ENCODE peak calls at places on chromosomes 6 and 20, in nine cellular contexts. V, C, Y, S, X, H, G, U and B are unnamed samples.

GRCh38 chr20:45518282-45518681 is 2.9 kb upstream of the SPINT3 start:
- DNase-seq in V (peak), C (no peak), Y (no peak), S (no peak), X (no peak), H (no peak), G (no peak), U (no peak), B (no peak)

GRCh38 chr6:147508871-147509608 is 550 bp downstream of the SAMD5 start:
- DNase-seq in V (no peak), C (no peak), Y (no peak), S (no peak), X (no peak), H (no peak), G (no peak), U (no peak), B (no peak)

GRCh38 chr6:4723383-4723782 is 52.8 kb upstream of the CDYL start:
- DNase-seq in V (no peak), C (no peak), Y (no peak), S (no peak), X (no peak), H (no peak), G (no peak), U (no peak), B (no peak)

GRCh38 chr6:53634184-53634631 is 31.3 kb downstream of the KLHL31 start:
- DNase-seq in V (no peak), C (no peak), Y (no peak), S (no peak), X (no peak), H (no peak), G (no peak), U (no peak), B (no peak)

GRCh38 chr20:19672498-19672897 is 85.6 kb upstream of the RIN2 start:
- DNase-seq in V (no peak), C (no peak), Y (no peak), S (no peak), X (no peak), H (no peak), G (peak), U (no peak), B (no peak)

GRCh38 chr6:169723200-169723909 is 945 bp downstream of the PHF10 start:
- DNase-seq in V (peak), C (peak), Y (peak), S (peak), X (peak), H (peak), G (peak), U (peak), B (peak)

GRCh38 chr6:36544228-36544627 is 3.1 kb downstream of the STK38 start:
- DNase-seq in V (no peak), C (peak), Y (no peak), S (no peak), X (no peak), H (peak), G (no peak), U (peak), B (no peak)

GRCh38 chr20:6731951-6732580 is 35.4 kb upstream of the BMP2 start:
- DNase-seq in V (no peak), C (no peak), Y (no peak), S (peak), X (peak), H (no peak), G (no peak), U (no peak), B (peak)

GRCh38 chr6:145815875-145816274 is 1.3 kb upstream of the FBXO30 start:
- DNase-seq in V (no peak), C (no peak), Y (peak), S (no peak), X (no peak), H (peak), G (no peak), U (peak), B (no peak)

GRCh38 chr20:32091888-32092346 is 17.6 kb upstream of the TM9SF4 start:
- DNase-seq in V (peak), C (peak), Y (peak), S (peak), X (peak), H (peak), G (peak), U (peak), B (peak)

GRCh38 chr6:33849500-33850075 is 45.8 kb upstream of the MLN start:
- DNase-seq in V (no peak), C (no peak), Y (no peak), S (no peak), X (no peak), H (no peak), G (no peak), U (no peak), B (no peak)

GRCh38 chr6:44667226-44667625 is 279.7 kb downstream of the CDC5L start:
- DNase-seq in V (no peak), C (no peak), Y (no peak), S (no peak), X (no peak), H (no peak), G (no peak), U (no peak), B (no peak)

GRCh38 chr6:136947037-136947436 is 24.9 kb downstream of the SLC35D3 start:
- DNase-seq in V (no peak), C (no peak), Y (no peak), S (no peak), X (no peak), H (no peak), G (no peak), U (no peak), B (no peak)

GRCh38 chr6:157685596-157686280 is 137.3 kb upstream of the SNX9 start:
- DNase-seq in V (no peak), C (no peak), Y (no peak), S (no peak), X (no peak), H (no peak), G (no peak), U (no peak), B (no peak)

GRCh38 chr6:170151235-170152110 is 139.4 kb downstream of the DLL1 start:
- DNase-seq in V (no peak), C (no peak), Y (no peak), S (no peak), X (no peak), H (no peak), G (no peak), U (no peak), B (no peak)

GRCh38 chr6:11616200-11616611 is 78.7 kb downstream of the TMEM170B start:
- DNase-seq in V (no peak), C (no peak), Y (no peak), S (no peak), X (no peak), H (no peak), G (no peak), U (no peak), B (no peak)

GRCh38 chr6:25224237-25224636 is 54.9 kb upstream of the CARMIL1 start:
- DNase-seq in V (no peak), C (no peak), Y (peak), S (no peak), X (no peak), H (no peak), G (no peak), U (no peak), B (no peak)

GRCh38 chr6:8108031-8108660 is 5.8 kb upstream of the EEF1E1 start:
- DNase-seq in V (peak), C (no peak), Y (no peak), S (no peak), X (no peak), H (no peak), G (no peak), U (no peak), B (no peak)

GRCh38 chr6:139146317-139146726 is 11.4 kb downstream of the HECA start:
- DNase-seq in V (no peak), C (peak), Y (no peak), S (no peak), X (no peak), H (no peak), G (no peak), U (no peak), B (no peak)

GRCh38 chr6:71478834-71479541 is 190.4 kb downstream of the OGFRL1 start:
- DNase-seq in V (peak), C (no peak), Y (no peak), S (no peak), X (no peak), H (no peak), G (no peak), U (no peak), B (no peak)

GRCh38 chr6:106630366-106630765 is 988 bp downstream of the QRSL1 start:
- DNase-seq in V (no peak), C (no peak), Y (peak), S (no peak), X (no peak), H (no peak), G (no peak), U (no peak), B (no peak)

GRCh38 chr6:157241411-157241979 is 81.8 kb downstream of the TMEM242 start:
- DNase-seq in V (peak), C (no peak), Y (no peak), S (no peak), X (no peak), H (no peak), G (no peak), U (no peak), B (no peak)

GRCh38 chr6:150580489-150580888 is 19.2 kb upstream of the PLEKHG1 start:
- DNase-seq in V (no peak), C (no peak), Y (no peak), S (no peak), X (no peak), H (no peak), G (no peak), U (no peak), B (no peak)

GRCh38 chr6:108194503-108194902 is 28.7 kb downstream of the NR2E1 start:
- DNase-seq in V (no peak), C (no peak), Y (no peak), S (no peak), X (no peak), H (no peak), G (no peak), U (no peak), B (no peak)

GRCh38 chr6:42013134-42013516 is 37.2 kb upstream of the TAF8 start:
- DNase-seq in V (peak), C (no peak), Y (no peak), S (no peak), X (no peak), H (no peak), G (no peak), U (no peak), B (no peak)

GRCh38 chr6:136365781-136366354 is 76.2 kb upstream of the BCLAF1 start:
- DNase-seq in V (no peak), C (peak), Y (peak), S (peak), X (peak), H (no peak), G (no peak), U (peak), B (peak)

GRCh38 chr6:5087389-5087788 is 2.2 kb downstream of the PPP1R3G start:
- DNase-seq in V (no peak), C (no peak), Y (no peak), S (peak), X (peak), H (no peak), G (no peak), U (no peak), B (no peak)

GRCh38 chr6:145569140-145569539 is 166.2 kb downstream of the EPM2A start:
- DNase-seq in V (no peak), C (no peak), Y (no peak), S (no peak), X (no peak), H (no peak), G (no peak), U (no peak), B (no peak)

GRCh38 chr6:32641122-32641521 is 3.9 kb downstream of the HLA-DQA1 start:
- DNase-seq in V (no peak), C (no peak), Y (no peak), S (no peak), X (no peak), H (no peak), G (no peak), U (no peak), B (no peak)

GRCh38 chr20:3863317-3863716 is 16.7 kb downstream of the MAVS start:
- DNase-seq in V (no peak), C (no peak), Y (peak), S (no peak), X (no peak), H (no peak), G (no peak), U (no peak), B (no peak)

GRCh38 chr6:156779206-156780116 is 2.3 kb downstream of the ARID1B start:
- DNase-seq in V (peak), C (peak), Y (peak), S (peak), X (peak), H (peak), G (peak), U (peak), B (no peak)

GRCh38 chr6:47145212-47145611 is 103.1 kb upstream of the ADGRF1 start:
- DNase-seq in V (no peak), C (no peak), Y (no peak), S (no peak), X (no peak), H (no peak), G (no peak), U (no peak), B (no peak)

GRCh38 chr6:26118999-26119398 is 31.8 kb downstream of the HFE start:
- DNase-seq in V (no peak), C (no peak), Y (no peak), S (no peak), X (peak), H (no peak), G (no peak), U (no peak), B (no peak)

GRCh38 chr6:4649728-4650127 is 126.5 kb upstream of the CDYL start:
- DNase-seq in V (no peak), C (no peak), Y (no peak), S (no peak), X (no peak), H (no peak), G (no peak), U (no peak), B (no peak)